ENCODE peak calls at places on chromosomes 2 and 18, in seven cellular contexts. C is AG09309; N is effector CD4-positive, alpha-beta T cell; E is SJSA1; U is nephron progenitor cell; O is effector memory CD8-positive, alpha-beta T cell; B is CD4-positive, alpha-beta T cell. T is an unnamed sample.

GRCh38 chr2:209525834-209526281 is 102.0 kb downstream of the MAP2 start:
- DNase-seq in C (peak), N (no peak), E (no peak), U (no peak), O (no peak), B (no peak), T (no peak)

GRCh38 chr2:42712934-42713333 is 51.0 kb downstream of the OXER1 start:
- DNase-seq in C (no peak), N (no peak), E (no peak), U (no peak), O (no peak), B (no peak), T (no peak)

GRCh38 chr2:230326453-230327417 is at the start of gene SP140L:
- DNase-seq in C (peak), N (peak), E (peak), U (no peak), O (peak), B (peak), T (peak)

GRCh38 chr2:182115258-182115657 is 129.6 kb downstream of the PPP1R1C start:
- DNase-seq in C (no peak), N (no peak), E (no peak), U (no peak), O (no peak), B (no peak), T (no peak)

GRCh38 chr2:179263015-179263414 is 1.6 kb downstream of the SESTD1 start:
- DNase-seq in C (no peak), N (no peak), E (no peak), U (no peak), O (no peak), B (no peak), T (no peak)

GRCh38 chr18:36672437-36673344 is 156.1 kb downstream of the TPGS2 start:
- DNase-seq in C (peak), N (no peak), E (no peak), U (no peak), O (no peak), B (no peak), T (no peak)

GRCh38 chr2:9757430-9758287 is 85.6 kb upstream of the TAF1B start:
- DNase-seq in C (no peak), N (no peak), E (no peak), U (peak), O (no peak), B (no peak), T (no peak)

GRCh38 chr18:57209697-57210096 is 62.8 kb downstream of the BOD1L2 start:
- DNase-seq in C (no peak), N (no peak), E (no peak), U (no peak), O (no peak), B (no peak), T (no peak)

GRCh38 chr2:20199381-20200270 is 25.3 kb downstream of the SDC1 start:
- DNase-seq in C (no peak), N (no peak), E (no peak), U (no peak), O (no peak), B (no peak), T (no peak)

GRCh38 chr18:32427084-32427933 is 43.4 kb downstream of the GAREM1 start:
- DNase-seq in C (no peak), N (no peak), E (no peak), U (no peak), O (no peak), B (no peak), T (no peak)

GRCh38 chr2:113219889-113220641 is 46.3 kb downstream of the PSD4 start:
- DNase-seq in C (no peak), N (no peak), E (no peak), U (no peak), O (no peak), B (no peak), T (no peak)

GRCh38 chr2:42804338-42804737 is 12.0 kb upstream of the HAAO start:
- DNase-seq in C (no peak), N (no peak), E (no peak), U (no peak), O (no peak), B (no peak), T (no peak)

GRCh38 chr2:23293063-23293462 is 91.9 kb upstream of the KLHL29 start:
- DNase-seq in C (no peak), N (no peak), E (no peak), U (no peak), O (no peak), B (no peak), T (no peak)

GRCh38 chr18:519019-519879 is 18.7 kb upstream of the COLEC12 start:
- DNase-seq in C (no peak), N (no peak), E (no peak), U (no peak), O (no peak), B (no peak), T (no peak)

GRCh38 chr2:15594291-15595256 is 2.9 kb downstream of the DDX1 start:
- DNase-seq in C (no peak), N (no peak), E (no peak), U (no peak), O (no peak), B (no peak), T (no peak)

GRCh38 chr2:120094795-120095194 is 81.9 kb downstream of the EPB41L5 start:
- DNase-seq in C (no peak), N (no peak), E (no peak), U (no peak), O (no peak), B (no peak), T (no peak)

GRCh38 chr18:49875783-49876182 is 62.5 kb upstream of the ACAA2 start:
- DNase-seq in C (no peak), N (no peak), E (no peak), U (no peak), O (no peak), B (no peak), T (no peak)

GRCh38 chr2:88880441-88880953 is 189.0 kb downstream of the RPIA start:
- DNase-seq in C (peak), N (no peak), E (no peak), U (peak), O (peak), B (peak), T (peak)

GRCh38 chr2:101036562-101036961 is 34.5 kb downstream of the RPL31 start:
- DNase-seq in C (no peak), N (no peak), E (no peak), U (no peak), O (no peak), B (no peak), T (peak)

GRCh38 chr18:24514439-24514838 is 54.0 kb downstream of the HRH4 start:
- DNase-seq in C (no peak), N (no peak), E (no peak), U (no peak), O (no peak), B (no peak), T (peak)